ENCODE peak calls at places on chromosomes 16 and 17, in eight cellular contexts. W is B cell; N is PC-3; J is NCI-H1092; C is GM19239; R is DMS153; Z is stimulated activated CD4-positive, alpha-beta T cell treated with anti-CD3 and anti-CD28 coated beads, Interleukin-2, amount 100 ng/mL, for 48 hours; T is tibial nerve. X is an unnamed sample.

GRCh38 chr17:79844869-79845600 is 5.8 kb upstream of the CBX4 start:
- DNase-seq in J (no peak), T (no peak), C (peak; percentile 83), W (peak; percentile 53), N (peak; percentile 63), R (no peak), Z (peak; percentile 57), X (peak; percentile 33)

GRCh38 chr16:11257131-11257938 is 1.3 kb upstream of the SOCS1 start:
- DNase-seq in Z (peak; percentile 49), R (peak; percentile 68), J (peak; percentile 73), C (no peak), W (no peak), N (peak; percentile 75), T (peak; percentile 86), X (peak; percentile 85)

GRCh38 chr17:78905111-78905510 is 2.1 kb upstream of the CEP295NL start:
- DNase-seq in N (no peak), C (no peak), T (no peak), W (no peak), J (no peak), Z (no peak), R (no peak), X (no peak)

GRCh38 chr17:80047176-80047575 is 10.7 kb downstream of the CCDC40 start:
- DNase-seq in C (no peak), J (no peak), R (peak; percentile 91), W (no peak), Z (no peak), T (no peak), N (no peak), X (no peak)

GRCh38 chr16:75471723-75472634 is 7.5 kb upstream of the TMEM170A start:
- DNase-seq in C (no peak), Z (peak; percentile 21), J (peak; percentile 58), T (peak; percentile 67), R (peak; percentile 19), N (peak; percentile 69), W (peak; percentile 61), X (peak; percentile 74)

GRCh38 chr16:12336158-12336557 is 359.6 kb downstream of the SNX29 start:
- DNase-seq in C (no peak), W (no peak), N (no peak), R (peak; percentile 20), Z (no peak), T (no peak), J (no peak), X (no peak)

GRCh38 chr16:495127-495748 is 32.3 kb upstream of the CAPN15 start:
- DNase-seq in R (peak; percentile 19), N (peak; percentile 45), T (peak; percentile 14), W (no peak), Z (no peak), J (no peak), C (peak; percentile 49), X (peak; percentile 51)

GRCh38 chr16:72753883-72754282 is 294.0 kb downstream of the ZFHX3 start:
- DNase-seq in Z (no peak), N (no peak), J (no peak), C (no peak), W (no peak), T (no peak), R (no peak), X (no peak)

GRCh38 chr16:67104061-67104460 is 5.7 kb upstream of the PHAF1 start:
- DNase-seq in T (no peak), W (no peak), C (no peak), J (no peak), Z (no peak), N (peak; percentile 36), R (peak; percentile 3), X (no peak)

GRCh38 chr17:65893692-65894279 is 298.1 kb downstream of the CEP112 start:
- DNase-seq in C (no peak), R (no peak), Z (no peak), T (no peak), N (no peak), W (no peak), J (no peak), X (no peak)

GRCh38 chr16:28572659-28573510 is 19.2 kb downstream of the SGF29 start:
- DNase-seq in J (no peak), R (no peak), Z (no peak), C (no peak), W (no peak), N (no peak), T (no peak), X (no peak)

GRCh38 chr17:49707608-49708514 is at the start of gene SLC35B1:
- DNase-seq in C (peak; percentile 95), N (peak; percentile 100), R (peak; percentile 98), W (peak; percentile 98), J (peak; percentile 98), Z (peak; percentile 95), T (peak; percentile 98), X (peak; percentile 99)